ENCODE peak calls at places on chromosomes 12 and 14, in nine cellular contexts. B is amniotic stem cell; T is T follicular helper cell; Y is CD4-positive, alpha-beta memory T cell; E is cardiac fibroblast; V is effector memory CD4-positive, alpha-beta T cell; N is breast epithelium; Q is stimulated activated CD8-positive, alpha-beta memory T cell treated with anti-CD3 and anti-CD28 coated beads, Interleukin-2, amount 100 ng/mL, for 1 hour; J is dermis blood vessel endothelial cell. G is an unnamed sample.

GRCh38 chr12:19645823-19646222 is 206.5 kb downstream of the AEBP2 start:
- DNase-seq in T (no peak), B (no peak), V (no peak), E (no peak), Q (no peak), J (no peak), N (no peak), Y (no peak), G (no peak)

GRCh38 chr14:105171004-105171673 is 2.6 kb upstream of the JAG2 start:
- DNase-seq in N (no peak), J (no peak), V (no peak), Y (no peak), T (no peak), Q (no peak), B (no peak), E (peak; percentile 18), G (no peak)

GRCh38 chr12:109716512-109717389 is 3.1 kb downstream of the FAM222A start:
- DNase-seq in E (peak; percentile 31), N (peak; percentile 48), T (no peak), Y (no peak), B (no peak), J (no peak), Q (no peak), V (no peak), G (no peak)

GRCh38 chr12:66188584-66189475 is at the start of gene IRAK3:
- DNase-seq in N (peak; percentile 47), J (peak; percentile 62), V (no peak), E (peak; percentile 79), T (no peak), Y (peak; percentile 44), Q (no peak), B (no peak), G (no peak)

GRCh38 chr12:56645201-56645716 is 525 bp downstream of the ATP5F1B start:
- DNase-seq in V (no peak), T (no peak), E (no peak), Q (no peak), B (no peak), J (peak; percentile 43), Y (no peak), N (no peak), G (peak; percentile 47)

GRCh38 chr14:60817113-60817512 is 82.6 kb downstream of the MNAT1 start:
- DNase-seq in V (no peak), T (no peak), E (no peak), B (no peak), Y (no peak), J (no peak), N (no peak), Q (no peak), G (no peak)

GRCh38 chr12:124684971-124685688 is 117.7 kb upstream of the NCOR2 start:
- DNase-seq in T (no peak), N (peak; percentile 68), J (peak; percentile 43), V (no peak), Y (no peak), Q (no peak), E (peak; percentile 91), B (no peak), G (peak; percentile 21)

GRCh38 chr12:107760207-107760816 is 625 bp downstream of the PRDM4 start:
- DNase-seq in B (no peak), Y (peak; percentile 50), T (peak; percentile 12), J (peak; percentile 33), Q (no peak), N (peak; percentile 18), V (peak; percentile 14), E (peak; percentile 7), G (peak; percentile 53)

GRCh38 chr14:61298834-61299233 is 17.7 kb upstream of the TMEM30B start:
- DNase-seq in Q (no peak), B (no peak), V (no peak), T (no peak), E (no peak), N (no peak), J (peak; percentile 38), Y (no peak), G (no peak)

GRCh38 chr12:26633591-26634210 is 199.3 kb downstream of the ITPR2 start:
- DNase-seq in Y (no peak), J (no peak), B (no peak), V (no peak), Q (no peak), E (peak; percentile 26), N (no peak), T (no peak), G (no peak)

GRCh38 chr12:32031109-32031508 is 71.9 kb downstream of the RESF1 start:
- DNase-seq in Q (no peak), Y (no peak), V (no peak), B (no peak), E (peak; percentile 10), N (no peak), J (peak; percentile 52), T (no peak), G (peak; percentile 93)

GRCh38 chr12:132026796-132027500 is 77.2 kb downstream of the EP400 start:
- DNase-seq in J (no peak), T (no peak), Q (no peak), E (no peak), B (no peak), Y (no peak), N (no peak), V (no peak), G (no peak)

GRCh38 chr12:31599053-31599452 is 8.1 kb upstream of the DENND5B start:
- DNase-seq in B (no peak), V (no peak), Y (no peak), J (no peak), T (no peak), N (no peak), E (no peak), Q (no peak), G (no peak)

GRCh38 chr12:11798856-11799530 is 149.5 kb downstream of the ETV6 start:
- DNase-seq in J (peak; percentile 97), Q (no peak), B (no peak), Y (no peak), E (peak; percentile 94), N (no peak), T (no peak), V (no peak), G (peak; percentile 96)

GRCh38 chr14:103519837-103520212 is 2.8 kb downstream of the CKB start:
- DNase-seq in Q (no peak), N (no peak), B (no peak), J (no peak), T (no peak), E (no peak), Y (no peak), V (no peak), G (no peak)

GRCh38 chr12:632102-632696 is 31.0 kb downstream of the NINJ2 start:
- DNase-seq in B (peak; percentile 63), Y (no peak), J (peak; percentile 85), V (no peak), T (no peak), N (peak; percentile 50), Q (no peak), E (peak; percentile 78), G (no peak)

GRCh38 chr12:90043264-90043663 is 334.6 kb upstream of the ATP2B1 start:
- DNase-seq in Q (no peak), J (no peak), Y (no peak), N (no peak), B (no peak), E (peak; percentile 42), V (no peak), T (no peak), G (peak; percentile 43)

GRCh38 chr12:107912421-107913004 is 138.0 kb downstream of the ASCL4 start:
- DNase-seq in T (peak; percentile 31), J (peak; percentile 51), N (peak; percentile 74), Y (no peak), E (peak; percentile 6), Q (no peak), V (peak; percentile 25), B (no peak), G (peak; percentile 61)

GRCh38 chr12:50387972-50388478 is 8.4 kb downstream of the FAM186A start:
- DNase-seq in N (no peak), J (no peak), V (no peak), B (no peak), T (no peak), Q (no peak), E (no peak), Y (no peak), G (peak; percentile 59)

GRCh38 chr12:90826031-90826430 is 128.9 kb downstream of the CCER1 start:
- DNase-seq in J (no peak), V (no peak), Q (no peak), Y (no peak), T (no peak), B (no peak), N (no peak), E (peak; percentile 15), G (no peak)

GRCh38 chr14:85535916-85536834 is 6.2 kb downstream of the FLRT2 start:
- DNase-seq in T (no peak), J (peak; percentile 78), Q (no peak), Y (no peak), V (no peak), E (peak; percentile 69), B (peak; percentile 67), N (no peak), G (peak; percentile 46)

GRCh38 chr12:94571556-94571955 is 78.8 kb downstream of the TMCC3 start:
- DNase-seq in V (no peak), T (no peak), N (no peak), Y (no peak), E (peak; percentile 91), B (no peak), Q (no peak), J (peak; percentile 99), G (no peak)